ENCODE peak calls at places on chromosomes 3 and 15, in seven cellular contexts. R is vagina, D is OCI-LY7, C is AG09319, N is fibroblast of pulmonary artery, U is right lobe of liver, P is epithelial cell of esophagus. O is an unnamed sample.

GRCh38 chr3:52070724-52071621 is 14.6 kb upstream of the DUSP7 start:
- DNase-seq in D (no peak), R (no peak), N (no peak), C (no peak), P (no peak), U (no peak), O (no peak)

GRCh38 chr15:82184776-82185175 is 77.8 kb downstream of the EFL1 start:
- DNase-seq in P (no peak), N (no peak), C (no peak), U (no peak), D (no peak), R (no peak), O (no peak)

GRCh38 chr3:32814371-32814770 is 3.4 kb upstream of the TRIM71 start:
- DNase-seq in D (no peak), U (no peak), C (no peak), N (no peak), R (no peak), P (no peak), O (no peak)

GRCh38 chr3:194069421-194070219 is 66.3 kb upstream of the HES1 start:
- DNase-seq in U (peak), C (no peak), D (no peak), N (peak), P (peak), R (no peak), O (no peak)

GRCh38 chr3:131804565-131805133 is 230.2 kb downstream of the CPNE4 start:
- DNase-seq in N (peak), D (no peak), C (no peak), R (no peak), P (no peak), U (no peak), O (no peak)

GRCh38 chr3:122754867-122755835 is 38.5 kb downstream of the HSPBAP1 start:
- DNase-seq in R (no peak), U (no peak), P (peak), C (no peak), D (peak), N (peak), O (peak)

GRCh38 chr3:164452707-164453106 is 625.6 kb downstream of the SI start:
- DNase-seq in R (no peak), C (no peak), D (no peak), U (no peak), N (no peak), P (no peak), O (no peak)

GRCh38 chr15:73959012-73959581 is 32.8 kb downstream of the LOXL1 start:
- DNase-seq in D (peak), C (no peak), P (no peak), R (no peak), U (no peak), N (no peak), O (peak)

GRCh38 chr3:104805042-104805441 is 561.7 kb upstream of the ALCAM start:
- DNase-seq in N (no peak), C (no peak), P (no peak), R (no peak), U (no peak), D (no peak), O (no peak)

GRCh38 chr15:75053748-75054125 is 30.3 kb downstream of the PPCDC start:
- DNase-seq in N (no peak), D (no peak), C (no peak), R (no peak), U (no peak), P (no peak), O (no peak)

GRCh38 chr3:178479860-178480259 is 56.4 kb upstream of the KCNMB2 start:
- DNase-seq in D (no peak), R (no peak), U (no peak), C (no peak), P (no peak), N (no peak), O (no peak)

GRCh38 chr15:101451886-101452285 is 37.6 kb downstream of the PCSK6 start:
- DNase-seq in R (no peak), P (no peak), U (no peak), D (no peak), C (no peak), N (no peak), O (no peak)

GRCh38 chr3:142019794-142020320 is 129.5 kb downstream of the TFDP2 start:
- DNase-seq in U (no peak), N (peak), P (peak), C (no peak), D (no peak), R (no peak), O (no peak)

GRCh38 chr15:84142888-84143337 is 92.7 kb upstream of the GOLGA6L4 start:
- DNase-seq in P (peak), U (peak), C (peak), R (no peak), D (peak), N (peak), O (peak)

GRCh38 chr3:81451611-81452010 is 309.8 kb downstream of the GBE1 start:
- DNase-seq in C (no peak), U (no peak), P (peak), N (peak), D (no peak), R (no peak), O (no peak)

GRCh38 chr15:40928351-40928974 is 677 bp upstream of the DLL4 start:
- DNase-seq in P (peak), U (no peak), N (no peak), D (no peak), R (no peak), C (no peak), O (peak)

GRCh38 chr3:72082121-72082715 is 297.3 kb upstream of the PROK2 start:
- DNase-seq in U (no peak), R (no peak), D (peak), P (no peak), N (peak), C (peak), O (no peak)

GRCh38 chr15:70202756-70203155 is 105.0 kb upstream of the TLE3 start:
- DNase-seq in U (no peak), C (no peak), P (no peak), N (no peak), D (no peak), R (no peak), O (no peak)

GRCh38 chr15:99983894-99984293 is 250.7 kb upstream of the LYSMD4 start:
- DNase-seq in C (no peak), P (no peak), R (no peak), N (peak), U (peak), D (no peak), O (no peak)

GRCh38 chr3:98521897-98522537 is 685 bp downstream of the CLDND1 start:
- DNase-seq in D (peak), C (peak), P (peak), N (peak), U (no peak), R (no peak), O (peak)

GRCh38 chr3:47434849-47435248 is 40.9 kb downstream of the SCAP start:
- DNase-seq in P (no peak), C (no peak), U (no peak), N (no peak), D (no peak), R (peak), O (no peak)

GRCh38 chr15:92936138-92936537 is 36.0 kb downstream of the CHD2 start:
- DNase-seq in U (no peak), D (no peak), P (no peak), R (no peak), N (no peak), C (no peak), O (no peak)

GRCh38 chr15:41972341-41973237 is at the start of gene EHD4:
- DNase-seq in C (peak), N (peak), P (peak), U (peak), D (peak), R (peak), O (peak)

GRCh38 chr3:124119056-124119721 is 127.3 kb upstream of the ROPN1 start:
- DNase-seq in N (peak), D (no peak), C (no peak), U (no peak), P (peak), R (no peak), O (no peak)

GRCh38 chr3:25281041-25281842 is 146.8 kb upstream of the RARB start:
- DNase-seq in P (no peak), N (no peak), D (no peak), R (no peak), U (no peak), C (no peak), O (no peak)

GRCh38 chr15:31352283-31352880 is 25.7 kb downstream of the KLF13 start:
- DNase-seq in D (no peak), C (no peak), P (no peak), U (peak), N (no peak), R (no peak), O (peak)

GRCh38 chr3:151008699-151009098 is 36.2 kb upstream of the CLRN1 start:
- DNase-seq in N (peak), D (no peak), U (no peak), C (no peak), P (peak), R (no peak), O (no peak)

GRCh38 chr3:153305189-153305588 is 143.2 kb downstream of the RAP2B start:
- DNase-seq in N (no peak), D (no peak), P (no peak), U (no peak), R (no peak), C (no peak), O (no peak)

GRCh38 chr3:95511915-95512314 is 1302.5 kb upstream of the EPHA6 start:
- DNase-seq in N (no peak), C (no peak), D (no peak), U (no peak), P (no peak), R (no peak), O (no peak)

GRCh38 chr3:182612332-182612731 is 181.0 kb upstream of the ATP11B start:
- DNase-seq in D (no peak), U (no peak), C (no peak), P (no peak), N (no peak), R (no peak), O (no peak)

GRCh38 chr3:168168743-168169142 is 73.0 kb upstream of the GOLIM4 start:
- DNase-seq in D (no peak), R (no peak), P (no peak), U (no peak), N (no peak), C (no peak), O (no peak)
- TF ChIP-seq CTCF in D (no peak), R (no peak), P (no peak), U (no peak), N (no peak), C (no peak), O (no peak)

DNA sequence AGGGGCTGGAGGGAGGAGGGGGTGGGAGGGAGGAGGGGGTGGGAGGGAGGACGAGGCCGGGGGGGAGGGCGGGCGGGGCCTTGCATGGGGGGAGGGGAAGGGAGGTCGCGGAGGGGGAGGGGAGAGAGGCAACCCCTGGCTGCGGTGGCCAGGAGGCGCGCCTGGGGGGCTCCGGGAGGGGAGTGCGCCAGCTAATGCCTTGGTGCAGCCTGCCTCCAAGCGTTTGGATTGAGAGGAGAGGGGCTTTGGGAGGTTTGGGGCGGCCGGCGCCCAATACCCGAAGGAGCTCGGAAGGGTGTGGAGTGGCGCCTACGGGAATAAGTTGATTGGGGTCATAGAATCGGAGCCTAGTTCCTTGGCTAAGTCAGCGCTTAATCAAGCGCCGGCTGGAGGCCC is 544 bp downstream of the TFG start:
- DNase-seq in U (peak), D (peak), N (peak), P (peak), R (no peak), C (no peak), O (peak)
- TF ChIP-seq CTCF in U (no peak), D (no peak), N (no peak), P (peak), R (no peak), C (no peak), O (no peak)

GRCh38 chr3:189512824-189513223 is 118.4 kb upstream of the TP63 start:
- DNase-seq in P (peak), R (no peak), N (no peak), D (no peak), C (no peak), U (no peak), O (no peak)

GRCh38 chr3:189519458-189519857 is 111.7 kb upstream of the TP63 start:
- DNase-seq in D (no peak), N (no peak), P (no peak), R (no peak), U (no peak), C (no peak), O (no peak)

GRCh38 chr3:189513281-189514151 is 117.7 kb upstream of the TP63 start:
- DNase-seq in D (no peak), R (no peak), U (no peak), C (no peak), P (peak), N (no peak), O (no peak)

GRCh38 chr3:189515916-189516531 is 115.2 kb upstream of the TP63 start:
- DNase-seq in N (no peak), D (no peak), U (no peak), C (no peak), R (no peak), P (no peak), O (no peak)

GRCh38 chr3:189517981-189518380 is 113.2 kb upstream of the TP63 start:
- DNase-seq in D (no peak), R (no peak), N (no peak), U (no peak), P (no peak), C (no peak), O (no peak)
- TF ChIP-seq CTCF in D (no peak), R (no peak), N (no peak), U (no peak), P (no peak), C (no peak), O (no peak)

GRCh38 chr3:19149388-19149787 is 1.1 kb downstream of the KCNH8 start:
- DNase-seq in C (no peak), U (no peak), R (no peak), N (peak), D (peak), P (peak), O (peak)

GRCh38 chr3:19151171-19151570 is 2.9 kb downstream of the KCNH8 start:
- DNase-seq in D (no peak), P (no peak), N (no peak), U (no peak), C (no peak), R (no peak), O (no peak)

GRCh38 chr3:19146685-19147650 is 1.3 kb upstream of the KCNH8 start:
- DNase-seq in D (peak), C (no peak), R (no peak), U (peak), P (peak), N (peak), O (peak)

GRCh38 chr3:19148768-19149091 is 420 bp downstream of the KCNH8 start:
- DNase-seq in R (no peak), P (no peak), D (no peak), C (no peak), N (no peak), U (no peak), O (no peak)

DNA sequence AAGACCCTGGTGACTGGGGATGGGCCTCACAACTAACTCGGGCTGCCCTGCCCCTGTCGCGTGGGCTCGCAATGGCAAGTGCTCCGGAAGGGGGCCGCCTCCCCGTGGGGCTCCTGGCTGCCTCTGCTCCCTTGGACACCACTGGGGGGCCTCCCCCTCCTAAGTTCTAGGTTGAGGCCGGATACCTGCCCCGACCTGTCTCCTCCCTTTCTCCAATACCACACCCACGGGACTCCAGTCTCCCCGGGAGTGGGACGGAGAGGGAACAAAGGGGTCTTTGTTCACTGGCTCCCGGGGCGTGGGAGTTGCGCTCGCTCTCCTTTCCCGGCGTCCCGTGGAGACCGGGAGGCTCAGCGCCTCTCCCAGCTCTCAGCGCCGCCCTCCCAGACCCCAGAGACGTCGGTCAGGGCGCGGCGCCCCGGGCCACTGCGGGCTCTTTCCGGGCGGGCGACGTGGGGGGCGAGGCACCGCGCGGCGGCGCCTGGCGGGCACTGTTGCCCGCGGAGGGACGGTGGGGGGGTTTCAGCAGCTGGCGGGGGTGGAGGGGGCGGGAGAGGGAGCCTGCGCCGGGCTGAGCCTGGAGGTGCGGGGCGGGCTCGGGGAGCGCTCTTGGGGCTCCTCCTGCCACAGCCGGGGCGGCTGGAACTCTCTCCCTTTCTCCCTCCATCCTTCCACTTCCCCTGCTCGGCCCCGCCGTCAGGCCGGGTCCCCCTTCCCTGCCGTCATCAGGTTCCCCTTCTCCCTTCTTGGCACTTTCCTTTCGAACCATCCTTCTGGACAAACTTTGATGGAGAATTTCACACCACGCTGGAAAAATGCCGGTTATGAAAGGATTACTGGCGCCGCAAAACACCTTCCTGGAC is at the start of gene KCNH8:
- DNase-seq in U (peak), D (peak), R (no peak), N (no peak), P (no peak), C (no peak), O (peak)
- TF ChIP-seq CTCF in U (no peak), D (no peak), R (no peak), N (no peak), P (no peak), C (no peak), O (no peak)

GRCh38 chr3:167184511-167184910 is 195.6 kb downstream of the ZBBX start:
- DNase-seq in D (no peak), C (no peak), U (no peak), P (no peak), N (no peak), R (no peak), O (no peak)
- TF ChIP-seq CTCF in D (no peak), C (no peak), U (no peak), P (no peak), N (no peak), R (no peak), O (no peak)

GRCh38 chr3:11438636-11439035 is 166.4 kb downstream of the ATG7 start:
- DNase-seq in R (no peak), N (peak), P (no peak), U (no peak), D (no peak), C (no peak), O (no peak)
- TF ChIP-seq CTCF in R (no peak), N (peak), P (no peak), U (no peak), D (no peak), C (peak), O (no peak)

GRCh38 chr15:60299452-60300047 is 98.2 kb downstream of the ANXA2 start:
- DNase-seq in U (no peak), P (peak), R (no peak), C (no peak), D (no peak), N (peak), O (no peak)
- TF ChIP-seq CTCF in U (no peak), P (peak), R (no peak), C (peak), D (no peak), N (no peak), O (no peak)